ENCODE peak calls at places on chromosomes 6 and 20, in eight cellular contexts. One of them, this sample, is unnamed.

GRCh38 chr20:11822116-11822794 is 95.4 kb upstream of the BTBD3 start:
- DNase-seq in MM.1S: no peak
- DNase-seq in SJCRH30: no peak
- DNase-seq in CD8-positive, alpha-beta T cell: no peak
- DNase-seq in choroid plexus epithelial cell: no peak
- DNase-seq in neural progenitor cell: no peak
- DNase-seq in astrocyte of the spinal cord: peak; percentile 46
- DNase-seq in astrocyte: no peak
- DNase-seq in this sample: no peak

GRCh38 chr6:111076024-111076680 is 11.2 kb upstream of the SLC16A10 start:
- DNase-seq in choroid plexus epithelial cell: no peak
- DNase-seq in SJCRH30: no peak
- DNase-seq in astrocyte: no peak
- DNase-seq in MM.1S: no peak
- DNase-seq in CD8-positive, alpha-beta T cell: no peak
- DNase-seq in astrocyte of the spinal cord: no peak
- DNase-seq in neural progenitor cell: no peak
- DNase-seq in this sample: no peak

GRCh38 chr6:100084301-100085161 is 90.5 kb upstream of the MCHR2 start:
- DNase-seq in choroid plexus epithelial cell: no peak
- DNase-seq in neural progenitor cell: no peak
- DNase-seq in astrocyte: peak; percentile 86
- DNase-seq in MM.1S: no peak
- DNase-seq in CD8-positive, alpha-beta T cell: no peak
- DNase-seq in astrocyte of the spinal cord: peak; percentile 55
- DNase-seq in SJCRH30: no peak
- DNase-seq in this sample: no peak

GRCh38 chr20:63171991-63172390 is 43.9 kb downstream of the YTHDF1 start:
- DNase-seq in CD8-positive, alpha-beta T cell: no peak
- DNase-seq in SJCRH30: no peak
- DNase-seq in choroid plexus epithelial cell: no peak
- DNase-seq in MM.1S: no peak
- DNase-seq in neural progenitor cell: no peak
- DNase-seq in astrocyte of the spinal cord: no peak
- DNase-seq in astrocyte: no peak
- DNase-seq in this sample: no peak

GRCh38 chr6:128311944-128312570 is 208.3 kb downstream of the PTPRK start:
- DNase-seq in SJCRH30: no peak
- DNase-seq in astrocyte of the spinal cord: no peak
- DNase-seq in neural progenitor cell: no peak
- DNase-seq in CD8-positive, alpha-beta T cell: no peak
- DNase-seq in astrocyte: no peak
- DNase-seq in MM.1S: peak; percentile 44
- DNase-seq in choroid plexus epithelial cell: no peak
- DNase-seq in this sample: peak; percentile 10

GRCh38 chr6:14275493-14275851 is 157.9 kb downstream of the CD83 start:
- DNase-seq in SJCRH30: peak; percentile 27
- DNase-seq in astrocyte: peak; percentile 47
- DNase-seq in astrocyte of the spinal cord: no peak
- DNase-seq in neural progenitor cell: no peak
- DNase-seq in CD8-positive, alpha-beta T cell: no peak
- DNase-seq in choroid plexus epithelial cell: no peak
- DNase-seq in MM.1S: no peak
- DNase-seq in this sample: peak; percentile 58

GRCh38 chr6:2522521-2522920 is 228.2 kb downstream of the MYLK4 start:
- DNase-seq in astrocyte: peak; percentile 61
- DNase-seq in astrocyte of the spinal cord: peak; percentile 67
- DNase-seq in SJCRH30: peak; percentile 9
- DNase-seq in neural progenitor cell: no peak
- DNase-seq in CD8-positive, alpha-beta T cell: no peak
- DNase-seq in MM.1S: no peak
- DNase-seq in choroid plexus epithelial cell: peak; percentile 78
- DNase-seq in this sample: no peak

GRCh38 chr6:38459291-38459690 is 180.4 kb downstream of the BTBD9 start:
- DNase-seq in SJCRH30: no peak
- DNase-seq in choroid plexus epithelial cell: peak; percentile 85
- DNase-seq in neural progenitor cell: no peak
- DNase-seq in MM.1S: no peak
- DNase-seq in astrocyte: peak; percentile 55
- DNase-seq in astrocyte of the spinal cord: peak; percentile 55
- DNase-seq in CD8-positive, alpha-beta T cell: no peak
- DNase-seq in this sample: no peak

GRCh38 chr20:49122920-49123319 is 65.2 kb downstream of the STAU1 start:
- DNase-seq in astrocyte of the spinal cord: no peak
- DNase-seq in neural progenitor cell: no peak
- DNase-seq in CD8-positive, alpha-beta T cell: no peak
- DNase-seq in choroid plexus epithelial cell: no peak
- DNase-seq in astrocyte: no peak
- DNase-seq in MM.1S: no peak
- DNase-seq in SJCRH30: no peak
- DNase-seq in this sample: no peak

GRCh38 chr20:16004108-16004854 is 569.0 kb downstream of the KIF16B start:
- DNase-seq in astrocyte of the spinal cord: no peak
- DNase-seq in MM.1S: no peak
- DNase-seq in CD8-positive, alpha-beta T cell: no peak
- DNase-seq in SJCRH30: no peak
- DNase-seq in neural progenitor cell: peak; percentile 37
- DNase-seq in choroid plexus epithelial cell: no peak
- DNase-seq in astrocyte: no peak
- DNase-seq in this sample: no peak

GRCh38 chr20:10356628-10357027 is 77.4 kb downstream of the MKKS start:
- DNase-seq in astrocyte of the spinal cord: no peak
- DNase-seq in SJCRH30: no peak
- DNase-seq in MM.1S: no peak
- DNase-seq in neural progenitor cell: no peak
- DNase-seq in CD8-positive, alpha-beta T cell: no peak
- DNase-seq in astrocyte: no peak
- DNase-seq in choroid plexus epithelial cell: no peak
- DNase-seq in this sample: no peak

GRCh38 chr6:13241364-13241763 is 87.0 kb downstream of the TBC1D7 start:
- DNase-seq in astrocyte of the spinal cord: no peak
- DNase-seq in CD8-positive, alpha-beta T cell: no peak
- DNase-seq in SJCRH30: no peak
- DNase-seq in neural progenitor cell: no peak
- DNase-seq in astrocyte: no peak
- DNase-seq in MM.1S: no peak
- DNase-seq in choroid plexus epithelial cell: no peak
- DNase-seq in this sample: no peak

GRCh38 chr20:57747889-57748456 is 38.2 kb upstream of the PMEPA1 start:
- DNase-seq in CD8-positive, alpha-beta T cell: no peak
- DNase-seq in choroid plexus epithelial cell: no peak
- DNase-seq in astrocyte of the spinal cord: no peak
- DNase-seq in neural progenitor cell: peak; percentile 29
- DNase-seq in MM.1S: no peak
- DNase-seq in SJCRH30: no peak
- DNase-seq in astrocyte: no peak
- DNase-seq in this sample: no peak

DNA sequence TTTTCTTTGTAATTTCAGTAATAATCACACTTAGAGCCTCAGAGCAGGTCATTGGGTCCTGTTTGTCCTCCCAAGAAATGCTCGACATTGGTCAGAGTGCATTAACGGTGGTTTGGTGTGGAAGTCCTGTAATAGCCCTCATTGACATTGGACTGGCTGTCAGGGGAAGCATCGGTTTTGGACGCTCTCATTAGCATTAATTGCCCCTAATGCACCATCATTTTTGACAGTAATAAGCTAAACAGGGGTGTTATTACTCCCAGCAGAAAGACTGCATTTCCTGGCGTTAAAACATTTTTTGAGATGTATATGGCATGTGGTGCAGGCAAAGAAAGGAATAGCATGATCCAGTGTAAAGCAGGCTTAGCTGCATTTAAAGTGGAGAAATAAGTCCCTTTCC is 40.9 kb upstream of the MROH8 start:
- DNase-seq in choroid plexus epithelial cell: no peak
- DNase-seq in MM.1S: no peak
- DNase-seq in CD8-positive, alpha-beta T cell: no peak
- DNase-seq in neural progenitor cell: no peak
- DNase-seq in SJCRH30: no peak
- DNase-seq in astrocyte of the spinal cord: no peak
- DNase-seq in astrocyte: no peak
- DNase-seq in this sample: no peak
- H3K4me3 ChIP-seq in choroid plexus epithelial cell: no peak overlapping the region
- H3K4me3 ChIP-seq in MM.1S: no peak overlapping the region
- H3K4me3 ChIP-seq in CD8-positive, alpha-beta T cell: no peak overlapping the region
- H3K4me3 ChIP-seq in neural progenitor cell: no peak overlapping the region
- H3K4me3 ChIP-seq in SJCRH30: no peak overlapping the region
- H3K4me3 ChIP-seq in astrocyte of the spinal cord: no peak overlapping the region
- H3K4me3 ChIP-seq in astrocyte: no peak overlapping the region
- H3K4me3 ChIP-seq in this sample: no peak overlapping the region

GRCh38 chr20:35491823-35492222 is 36.4 kb downstream of the CEP250 start:
- DNase-seq in neural progenitor cell: no peak
- DNase-seq in astrocyte: peak; percentile 61
- DNase-seq in choroid plexus epithelial cell: peak; percentile 15
- DNase-seq in SJCRH30: no peak
- DNase-seq in CD8-positive, alpha-beta T cell: no peak
- DNase-seq in astrocyte of the spinal cord: no peak
- DNase-seq in MM.1S: no peak
- DNase-seq in this sample: no peak

GRCh38 chr20:35489717-35490116 is 34.3 kb downstream of the CEP250 start:
- DNase-seq in CD8-positive, alpha-beta T cell: no peak
- DNase-seq in astrocyte of the spinal cord: no peak
- DNase-seq in neural progenitor cell: no peak
- DNase-seq in MM.1S: no peak
- DNase-seq in astrocyte: no peak
- DNase-seq in SJCRH30: no peak
- DNase-seq in choroid plexus epithelial cell: no peak
- DNase-seq in this sample: peak; percentile 63

GRCh38 chr20:35492352-35492751 is 37.0 kb downstream of the CEP250 start:
- DNase-seq in astrocyte of the spinal cord: no peak
- DNase-seq in CD8-positive, alpha-beta T cell: no peak
- DNase-seq in choroid plexus epithelial cell: no peak
- DNase-seq in SJCRH30: no peak
- DNase-seq in MM.1S: no peak
- DNase-seq in neural progenitor cell: no peak
- DNase-seq in astrocyte: no peak
- DNase-seq in this sample: no peak

GRCh38 chr20:35487479-35487878 is 32.1 kb downstream of the CEP250 start:
- DNase-seq in MM.1S: no peak
- DNase-seq in astrocyte: no peak
- DNase-seq in neural progenitor cell: no peak
- DNase-seq in astrocyte of the spinal cord: no peak
- DNase-seq in CD8-positive, alpha-beta T cell: no peak
- DNase-seq in choroid plexus epithelial cell: no peak
- DNase-seq in SJCRH30: no peak
- DNase-seq in this sample: no peak

GRCh38 chr20:35490736-35491181 is 35.4 kb downstream of the CEP250 start:
- DNase-seq in CD8-positive, alpha-beta T cell: peak; percentile 19
- DNase-seq in neural progenitor cell: no peak
- DNase-seq in astrocyte: no peak
- DNase-seq in SJCRH30: no peak
- DNase-seq in choroid plexus epithelial cell: no peak
- DNase-seq in MM.1S: peak; percentile 37
- DNase-seq in astrocyte of the spinal cord: no peak
- DNase-seq in this sample: peak; percentile 86
- H3K4me3 ChIP-seq in CD8-positive, alpha-beta T cell: peak overlapping the region; percentile 94
- H3K4me3 ChIP-seq in neural progenitor cell: no peak overlapping the region
- H3K4me3 ChIP-seq in astrocyte: no peak overlapping the region
- H3K4me3 ChIP-seq in SJCRH30: no peak overlapping the region
- H3K4me3 ChIP-seq in choroid plexus epithelial cell: no peak overlapping the region
- H3K4me3 ChIP-seq in MM.1S: peak overlapping the region; percentile 85
- H3K4me3 ChIP-seq in astrocyte of the spinal cord: no peak overlapping the region
- H3K4me3 ChIP-seq in this sample: peak overlapping the region; percentile 94

DNA sequence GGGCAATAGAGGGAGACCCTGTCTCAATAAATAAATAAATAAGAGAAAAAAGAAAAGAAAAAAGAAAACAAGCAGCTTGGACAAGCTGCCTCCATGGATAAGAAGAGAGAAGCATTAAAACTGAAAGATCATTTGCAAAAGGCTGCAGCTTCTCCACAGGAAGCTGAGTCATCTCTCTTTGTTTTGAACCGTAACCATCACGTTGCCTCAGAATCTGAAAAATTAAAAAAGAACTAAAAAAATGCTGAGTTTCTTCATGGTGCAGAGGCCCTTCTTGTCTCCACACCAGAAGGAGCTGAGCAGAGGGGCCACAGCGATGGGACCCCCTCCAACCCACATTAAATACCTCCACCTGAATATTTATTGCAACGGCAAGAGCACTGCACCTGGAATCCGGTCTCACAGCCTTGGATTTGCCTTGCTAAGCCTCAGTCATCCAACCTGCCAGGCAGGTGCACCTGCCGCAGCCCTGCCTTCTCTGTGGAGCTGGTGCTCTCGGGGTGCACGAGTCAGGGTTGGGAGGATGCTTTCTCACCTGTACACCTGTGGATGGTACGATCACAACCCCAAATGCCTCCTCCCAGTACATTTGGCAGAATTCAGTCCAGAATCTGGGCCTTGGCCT is 28.1 kb downstream of the TOX2 start:
- DNase-seq in MM.1S: peak; percentile 83
- DNase-seq in astrocyte of the spinal cord: peak; percentile 84
- DNase-seq in neural progenitor cell: no peak
- DNase-seq in CD8-positive, alpha-beta T cell: no peak
- DNase-seq in choroid plexus epithelial cell: peak; percentile 89
- DNase-seq in SJCRH30: no peak
- DNase-seq in astrocyte: peak; percentile 71
- DNase-seq in this sample: peak; percentile 76
- H3K4me3 ChIP-seq in MM.1S: peak overlapping the region; percentile 52
- H3K4me3 ChIP-seq in astrocyte of the spinal cord: no peak overlapping the region
- H3K4me3 ChIP-seq in neural progenitor cell: no peak overlapping the region
- H3K4me3 ChIP-seq in CD8-positive, alpha-beta T cell: no peak overlapping the region
- H3K4me3 ChIP-seq in choroid plexus epithelial cell: no peak overlapping the region
- H3K4me3 ChIP-seq in SJCRH30: no peak overlapping the region
- H3K4me3 ChIP-seq in astrocyte: no peak overlapping the region
- H3K4me3 ChIP-seq in this sample: no peak overlapping the region

GRCh38 chr6:90368001-90368400 is 71.4 kb upstream of the BACH2 start:
- DNase-seq in CD8-positive, alpha-beta T cell: no peak
- DNase-seq in choroid plexus epithelial cell: no peak
- DNase-seq in neural progenitor cell: no peak
- DNase-seq in SJCRH30: no peak
- DNase-seq in astrocyte of the spinal cord: no peak
- DNase-seq in astrocyte: no peak
- DNase-seq in MM.1S: no peak
- DNase-seq in this sample: no peak
- H3K4me3 ChIP-seq in CD8-positive, alpha-beta T cell: no peak overlapping the region
- H3K4me3 ChIP-seq in choroid plexus epithelial cell: no peak overlapping the region
- H3K4me3 ChIP-seq in neural progenitor cell: no peak overlapping the region
- H3K4me3 ChIP-seq in SJCRH30: no peak overlapping the region
- H3K4me3 ChIP-seq in astrocyte of the spinal cord: no peak overlapping the region
- H3K4me3 ChIP-seq in astrocyte: no peak overlapping the region
- H3K4me3 ChIP-seq in MM.1S: no peak overlapping the region
- H3K4me3 ChIP-seq in this sample: no peak overlapping the region

This sample was measured in Jurkat, Clone E6-1.